ENCODE peak calls at places on chromosomes 3 and 15, in ten cellular contexts. W is skeletal muscle cell; L is HEK293T; N is NCI-H1105 treated with DMSO at 0.1 percent for 48 hours; S is activated CD4-positive, alpha-beta T cell treated with anti-CD3 and anti-CD28 coated beads, Interleukin-2, amount 50 U/mL, for 1 hour; B is gastrocnemius medialis; F is RWPE1; T is T-cell; A is ACHN; X is colonic mucosa. R is an unnamed sample.
A peak's percentile ranks its signal among the peaks of the same experiment; 100 is the strongest.

GRCh38 chr15:84859651-84860050 is 24.8 kb upstream of the SLC28A1 start:
- DNase-seq in N (no peak), S (no peak), B (no peak), A (no peak), L (no peak), W (no peak), T (no peak), F (no peak), X (no peak), R (no peak)

GRCh38 chr3:48002787-48003186 is 13.4 kb downstream of the MAP4 start:
- DNase-seq in X (no peak), L (no peak), F (no peak), B (no peak), A (no peak), N (no peak), T (no peak), S (no peak), W (no peak), R (no peak)

GRCh38 chr3:183731611-183732010 is 34.0 kb downstream of the YEATS2 start:
- DNase-seq in B (no peak), T (no peak), L (no peak), W (no peak), N (no peak), F (no peak), X (no peak), S (no peak), A (no peak), R (no peak)

GRCh38 chr3:16297991-16298885 is 33.2 kb downstream of the OXNAD1 start:
- DNase-seq in A (no peak), T (no peak), X (no peak), W (no peak), N (no peak), L (no peak), F (no peak), B (no peak), S (no peak), R (no peak)

GRCh38 chr3:49378249-49378899 is 20.2 kb upstream of the GPX1 start:
- DNase-seq in S (no peak), N (no peak), F (no peak), A (no peak), B (peak; percentile 41), X (no peak), L (no peak), W (no peak), T (no peak), R (no peak)

GRCh38 chr15:34360298-34360697 is 6.7 kb downstream of the LPCAT4 start:
- DNase-seq in N (no peak), T (no peak), B (no peak), F (peak; percentile 72), W (no peak), A (peak; percentile 14), S (no peak), X (no peak), L (no peak), R (no peak)

GRCh38 chr15:39621961-39622360 is 41.1 kb downstream of the THBS1 start:
- DNase-seq in L (no peak), T (no peak), N (no peak), S (no peak), X (no peak), F (no peak), W (no peak), A (no peak), B (no peak), R (no peak)

GRCh38 chr3:127675651-127676391 is 3.1 kb downstream of the ABTB1 start:
- DNase-seq in X (no peak), S (no peak), F (no peak), B (peak; percentile 10), L (no peak), W (no peak), A (no peak), T (peak; percentile 1), N (no peak), R (no peak)

GRCh38 chr3:50665603-50666115 is 9.1 kb upstream of the DOCK3 start:
- DNase-seq in X (no peak), N (no peak), W (no peak), B (no peak), F (no peak), T (no peak), L (no peak), A (no peak), S (no peak), R (no peak)

GRCh38 chr3:61682671-61683408 is 121.5 kb downstream of the PTPRG start:
- DNase-seq in S (no peak), X (no peak), L (no peak), B (no peak), W (peak; percentile 32), N (no peak), T (no peak), A (no peak), F (peak; percentile 20), R (no peak)

GRCh38 chr3:124812291-124813265 is 74.6 kb downstream of the ITGB5 start:
- DNase-seq in A (peak; percentile 85), X (peak; percentile 80), F (peak; percentile 60), N (no peak), B (peak; percentile 87), L (no peak), T (no peak), W (peak; percentile 99), S (no peak), R (no peak)

GRCh38 chr3:161559177-161559998 is 62.8 kb downstream of the OTOL1 start:
- DNase-seq in L (peak; percentile 44), W (no peak), S (no peak), F (peak; percentile 26), N (peak; percentile 74), B (no peak), A (peak; percentile 39), T (no peak), X (no peak), R (no peak)

GRCh38 chr3:5138214-5138981 is 16.3 kb downstream of the ARL8B start:
- DNase-seq in X (no peak), S (no peak), F (no peak), T (no peak), B (no peak), N (no peak), A (no peak), W (no peak), L (no peak), R (no peak)

GRCh38 chr3:4561661-4562060 is 68.5 kb downstream of the ITPR1 start:
- DNase-seq in S (no peak), B (no peak), F (no peak), N (no peak), T (no peak), W (no peak), L (no peak), A (no peak), X (no peak), R (no peak)

GRCh38 chr3:38168151-38168987 is 3.0 kb downstream of the OXSR1 start:
- DNase-seq in A (no peak), L (no peak), B (no peak), N (no peak), W (peak; percentile 40), X (no peak), T (no peak), S (no peak), F (peak; percentile 26), R (no peak)

GRCh38 chr3:76990606-76991005 is 49.3 kb upstream of the ROBO2 start:
- DNase-seq in T (no peak), L (no peak), F (no peak), X (no peak), A (no peak), B (no peak), W (no peak), N (no peak), S (no peak), R (no peak)

GRCh38 chr15:45702041-45702440 is 67.2 kb downstream of the SQOR start:
- DNase-seq in B (no peak), A (no peak), N (no peak), W (no peak), F (no peak), S (no peak), T (no peak), X (no peak), L (no peak), R (no peak)

GRCh38 chr3:127384717-127385539 is 97.1 kb upstream of the PRR20G start:
- DNase-seq in T (no peak), F (no peak), L (no peak), B (no peak), N (no peak), A (no peak), S (no peak), W (no peak), X (no peak), R (no peak)

GRCh38 chr3:106862067-106862466 is 515.2 kb upstream of the CCDC54 start:
- DNase-seq in L (no peak), T (no peak), B (no peak), A (no peak), W (no peak), S (no peak), X (no peak), F (no peak), N (no peak), R (no peak)

GRCh38 chr3:13214847-13215472 is 141.7 kb upstream of the IQSEC1 start:
- DNase-seq in L (no peak), N (no peak), F (no peak), T (no peak), W (no peak), S (no peak), X (no peak), A (peak; percentile 95), B (peak; percentile 45), R (no peak)

GRCh38 chr3:24481193-24481592 is 13.5 kb downstream of the THRB start:
- DNase-seq in S (no peak), T (no peak), A (no peak), B (no peak), F (no peak), W (no peak), L (no peak), N (no peak), X (no peak), R (no peak)

GRCh38 chr3:158950131-158950901 is 148.5 kb downstream of the MFSD1 start:
- DNase-seq in T (no peak), S (no peak), F (no peak), A (no peak), N (no peak), B (no peak), W (peak; percentile 4), X (no peak), L (no peak), R (no peak)

GRCh38 chr3:197795200-197795599 is 4.1 kb downstream of the LRCH3 start:
- DNase-seq in F (peak; percentile 26), B (no peak), S (no peak), N (no peak), L (no peak), A (no peak), X (no peak), W (peak; percentile 72), T (no peak), R (no peak)

GRCh38 chr15:34953851-34954250 is 15.7 kb downstream of the AQR start:
- DNase-seq in A (no peak), B (no peak), X (no peak), F (no peak), T (no peak), W (no peak), N (no peak), L (no peak), S (no peak), R (no peak)

GRCh38 chr15:38085931-38086562 is 151.6 kb downstream of the TMCO5A start:
- DNase-seq in S (no peak), L (no peak), N (no peak), W (no peak), F (no peak), A (no peak), T (no peak), X (no peak), B (no peak), R (no peak)

GRCh38 chr15:89494941-89495637 is 1.3 kb downstream of the RHCG start:
- DNase-seq in N (no peak), A (peak; percentile 26), L (no peak), S (no peak), W (no peak), X (peak; percentile 44), B (no peak), F (no peak), T (no peak), R (no peak)

GRCh38 chr3:77321646-77322045 is 281.7 kb downstream of the ROBO2 start:
- DNase-seq in F (no peak), B (no peak), N (no peak), A (no peak), W (no peak), L (no peak), X (no peak), T (no peak), S (no peak), R (no peak)

GRCh38 chr3:32296251-32297204 is 58.0 kb downstream of the CMTM8 start:
- DNase-seq in S (peak; percentile 62), B (peak; percentile 28), F (peak; percentile 63), L (peak; percentile 86), W (peak; percentile 15), A (peak; percentile 44), X (peak; percentile 52), T (peak; percentile 65), N (peak; percentile 42), R (peak; percentile 58)